ENCODE peak calls at places on chromosome 12, in five cellular contexts. H is cardiac muscle cell, M is upper lobe of right lung, V is mesendoderm, I is PC-9. K is an unnamed sample.
A peak's percentile ranks its signal among the peaks of the same experiment; 100 is the strongest.

GRCh38 chr12:124608451-124608870 is 41.0 kb upstream of the NCOR2 start:
- DNase-seq in H (no peak), M (no peak), V (no peak), I (peak; percentile 62), K (no peak)

GRCh38 chr12:6825398-6826124 is 2.6 kb upstream of the P3H3 start:
- DNase-seq in H (peak; percentile 86), M (peak; percentile 89), V (peak; percentile 83), I (peak; percentile 68), K (peak; percentile 91)

GRCh38 chr12:79451988-79452387 is 238.8 kb downstream of the PAWR start:
- DNase-seq in H (no peak), M (no peak), V (peak; percentile 10), I (peak; percentile 55), K (peak; percentile 76)

GRCh38 chr12:117552971-117553370 is 191.5 kb upstream of the NOS1 start:
- DNase-seq in H (no peak), M (no peak), V (no peak), I (no peak), K (no peak)

GRCh38 chr12:132353811-132354210 is 24.4 kb upstream of the GALNT9 start:
- DNase-seq in H (no peak), M (no peak), V (no peak), I (no peak), K (peak; percentile 49)

GRCh38 chr12:110686294-110686903 is 2.5 kb downstream of the HVCN1 start:
- DNase-seq in H (no peak), M (no peak), V (no peak), I (no peak), K (no peak)

GRCh38 chr12:66916189-66916588 is 237.3 kb upstream of the GRIP1 start:
- DNase-seq in H (peak; percentile 18), M (no peak), V (no peak), I (no peak), K (no peak)

GRCh38 chr12:91687052-91688017 is 458.3 kb downstream of the BTG1 start:
- DNase-seq in H (no peak), M (no peak), V (no peak), I (no peak), K (no peak)

GRCh38 chr12:91951571-91951970 is 194.1 kb downstream of the BTG1 start:
- DNase-seq in H (no peak), M (no peak), V (no peak), I (no peak), K (no peak)

GRCh38 chr12:70774055-70774454 is 136.8 kb upstream of the PTPRB start:
- DNase-seq in H (no peak), M (no peak), V (no peak), I (no peak), K (no peak)

GRCh38 chr12:13952096-13952495 is 29.3 kb downstream of the GRIN2B start:
- DNase-seq in H (no peak), M (no peak), V (no peak), I (no peak), K (no peak)

GRCh38 chr12:121131941-121132341 is 735 bp upstream of the P2RX7 start:
- DNase-seq in H (no peak), M (no peak), V (no peak), I (no peak), K (no peak)
- H3K4me1 ChIP-seq in H (no peaks in the 10 kb centered on the region), M (peaks cover 31% of the 10 kb centered on the region), V (no peaks in the 10 kb centered on the region), I (peaks cover 22% of the 10 kb centered on the region), K (peaks cover 5% of the 10 kb centered on the region)

GRCh38 chr12:49805409-49805808 is 22.8 kb downstream of the NCKAP5L start:
- DNase-seq in H (no peak), M (no peak), V (no peak), I (no peak), K (no peak)
- H3K4me1 ChIP-seq in H (peaks cover 29% of the 10 kb centered on the region), M (peaks cover 20% of the 10 kb centered on the region), V (peaks cover 10% of the 10 kb centered on the region), I (no peaks in the 10 kb centered on the region), K (peaks cover 3% of the 10 kb centered on the region)

DNA sequence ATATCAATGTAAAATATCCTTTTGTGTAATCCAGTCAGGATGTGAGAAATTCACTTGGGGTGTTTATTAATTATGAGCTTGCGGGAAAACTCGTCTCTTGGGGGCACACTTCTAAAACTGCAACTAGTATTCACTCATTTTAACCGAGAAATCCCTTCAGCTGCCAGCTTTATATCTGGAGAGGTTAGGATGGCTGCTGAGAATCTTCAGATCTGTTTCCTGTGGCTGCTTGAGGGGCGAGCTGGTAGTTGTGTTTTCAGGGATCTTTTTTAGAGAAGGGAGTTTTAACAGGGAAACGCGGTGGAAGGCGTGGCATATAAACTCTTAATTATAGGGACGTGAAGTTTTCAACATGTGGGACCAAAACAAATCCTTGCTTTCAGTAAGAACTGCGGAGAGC is 833 bp downstream of the PPFIBP1 start:
- DNase-seq in H (no peak), M (no peak), V (peak; percentile 52), I (no peak), K (no peak)
- H3K4me1 ChIP-seq in H (peaks cover 10% of the 10 kb centered on the region), M (peaks cover 5% of the 10 kb centered on the region), V (peaks cover 18% of the 10 kb centered on the region), I (peaks cover 14% of the 10 kb centered on the region), K (peaks cover 6% of the 10 kb centered on the region)

GRCh38 chr12:109302770-109303169 is 6.3 kb downstream of the FOXN4 start:
- DNase-seq in H (no peak), M (no peak), V (no peak), I (peak; percentile 37), K (no peak)

GRCh38 chr12:109304485-109304884 is 4.6 kb downstream of the FOXN4 start:
- DNase-seq in H (no peak), M (no peak), V (no peak), I (no peak), K (no peak)

GRCh38 chr12:109301643-109302176 is 7.4 kb downstream of the FOXN4 start:
- DNase-seq in H (no peak), M (no peak), V (no peak), I (no peak), K (no peak)

GRCh38 chr12:109299849-109300248 is 9.2 kb downstream of the FOXN4 start:
- DNase-seq in H (no peak), M (no peak), V (no peak), I (no peak), K (no peak)

DNA sequence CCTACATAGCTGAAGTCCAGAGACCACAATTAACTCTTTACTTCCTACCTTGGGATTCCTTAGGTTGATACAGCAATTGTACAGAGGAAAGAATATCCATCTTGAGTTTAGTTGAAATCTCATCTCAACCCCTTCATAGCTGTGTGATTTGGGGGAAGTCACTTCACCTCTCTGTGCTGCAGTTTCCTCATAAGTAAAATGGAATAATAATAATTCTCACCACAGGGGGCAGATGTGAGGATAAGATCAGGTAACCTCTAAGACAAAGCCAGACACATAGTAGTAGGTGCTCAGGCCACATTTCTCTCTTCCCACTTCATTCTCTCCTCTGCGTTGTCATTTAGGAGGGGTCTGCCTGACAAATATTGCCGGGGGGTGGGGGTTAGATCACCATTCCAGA is 6.7 kb downstream of the FOXN4 start:
- DNase-seq in H (no peak), M (no peak), V (no peak), I (no peak), K (no peak)
- H3K4me1 ChIP-seq in H (no peaks in the 10 kb centered on the region), M (no peaks in the 10 kb centered on the region), V (no peaks in the 10 kb centered on the region), I (peaks cover 5% of the 10 kb centered on the region), K (no peaks in the 10 kb centered on the region)

DNA sequence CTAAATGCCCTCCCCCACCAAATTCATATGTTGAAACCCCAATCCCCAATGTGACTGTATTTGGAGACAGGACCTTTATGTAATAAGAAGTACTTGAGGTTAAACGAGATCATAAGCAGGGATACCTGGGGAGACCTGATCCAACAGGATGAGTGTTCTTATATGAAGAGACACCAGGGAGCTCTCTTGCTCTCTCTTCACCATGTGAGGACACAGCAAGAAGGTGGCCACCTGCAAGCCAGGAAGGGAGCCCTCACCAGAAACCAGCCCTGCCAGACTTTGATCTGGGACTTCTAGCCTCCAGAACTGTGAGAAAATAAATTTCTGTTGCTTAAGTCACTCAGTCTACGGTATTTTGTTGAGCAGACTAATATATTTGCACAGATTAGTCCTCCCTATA is 113.6 kb downstream of the NUAK1 start:
- DNase-seq in H (no peak), M (no peak), V (no peak), I (no peak), K (no peak)
- H3K4me1 ChIP-seq in H (peaks cover 11% of the 10 kb centered on the region), M (peaks cover 14% of the 10 kb centered on the region), V (peaks cover 7% of the 10 kb centered on the region), I (peaks cover 12% of the 10 kb centered on the region), K (peaks cover 16% of the 10 kb centered on the region)

GRCh38 chr12:119181202-119181601 is 2.5 kb downstream of the HSPB8 start:
- DNase-seq in H (no peak), M (no peak), V (peak; percentile 72), I (no peak), K (no peak)
- H3K4me1 ChIP-seq in H (peaks cover 36% of the 10 kb centered on the region), M (peaks cover 57% of the 10 kb centered on the region), V (peaks cover 19% of the 10 kb centered on the region), I (peaks cover 30% of the 10 kb centered on the region), K (peaks cover 13% of the 10 kb centered on the region)

GRCh38 chr12:75981247-75981646 is 50.3 kb downstream of the PHLDA1 start:
- DNase-seq in H (no peak), M (no peak), V (no peak), I (no peak), K (no peak)
- H3K4me1 ChIP-seq in H (peaks cover 10% of the 10 kb centered on the region), M (peaks cover 54% of the 10 kb centered on the region), V (peaks cover 13% of the 10 kb centered on the region), I (peaks cover 81% of the 10 kb centered on the region), K (peaks cover 13% of the 10 kb centered on the region)